ENCODE peak calls at places on chromosomes 7 and 10, in six cellular contexts. One of them, this sample, is unnamed. For H3K4me1 and H3K36me3, the result is how much of the 10 kb centered on the place peaks cover.

GRCh38 chr10:62985807-62986525 is 147.2 kb upstream of the NRBF2 start:
- DNase-seq in transverse colon: no peak
- DNase-seq in aorta: no peak
- DNase-seq in CD8-positive, alpha-beta T cell: no peak
- DNase-seq in Peyer's patch: no peak
- DNase-seq in psoas muscle: no peak
- DNase-seq in this sample: no peak

GRCh38 chr10:62019013-62019684 is 117.7 kb downstream of the ARID5B start:
- DNase-seq in transverse colon: no peak
- DNase-seq in psoas muscle: no peak
- DNase-seq in CD8-positive, alpha-beta T cell: no peak
- DNase-seq in Peyer's patch: no peak
- DNase-seq in aorta: no peak
- DNase-seq in this sample: no peak

GRCh38 chr7:74627699-74628411 is 29.7 kb upstream of the GTF2I start:
- DNase-seq in psoas muscle: no peak
- DNase-seq in CD8-positive, alpha-beta T cell: no peak
- DNase-seq in Peyer's patch: peak
- DNase-seq in transverse colon: peak
- DNase-seq in aorta: no peak
- DNase-seq in this sample: peak

GRCh38 chr10:44997105-44997748 is 3.5 kb upstream of the ZNF22 start:
- DNase-seq in psoas muscle: no peak
- DNase-seq in transverse colon: no peak
- DNase-seq in CD8-positive, alpha-beta T cell: no peak
- DNase-seq in Peyer's patch: no peak
- DNase-seq in aorta: no peak
- DNase-seq in this sample: no peak

GRCh38 chr7:24972991-24973390 is 7.0 kb downstream of the OSBPL3 start:
- DNase-seq in psoas muscle: no peak
- DNase-seq in aorta: no peak
- DNase-seq in transverse colon: no peak
- DNase-seq in CD8-positive, alpha-beta T cell: no peak
- DNase-seq in Peyer's patch: no peak
- DNase-seq in this sample: no peak

GRCh38 chr10:89092981-89093380 is 102.4 kb downstream of the FAS start:
- DNase-seq in Peyer's patch: no peak
- DNase-seq in psoas muscle: no peak
- DNase-seq in aorta: no peak
- DNase-seq in CD8-positive, alpha-beta T cell: no peak
- DNase-seq in transverse colon: no peak
- DNase-seq in this sample: no peak

GRCh38 chr10:34190594-34190993 is 624.5 kb downstream of the PARD3 start:
- DNase-seq in psoas muscle: no peak
- DNase-seq in Peyer's patch: no peak
- DNase-seq in transverse colon: no peak
- DNase-seq in aorta: no peak
- DNase-seq in CD8-positive, alpha-beta T cell: no peak
- DNase-seq in this sample: no peak

GRCh38 chr10:51389415-51390342 is 309.7 kb downstream of the CSTF2T start:
- DNase-seq in psoas muscle: peak
- DNase-seq in CD8-positive, alpha-beta T cell: peak
- DNase-seq in transverse colon: peak
- DNase-seq in aorta: peak
- DNase-seq in Peyer's patch: peak
- DNase-seq in this sample: peak

GRCh38 chr7:22574756-22575517 is 74.9 kb upstream of the STEAP1B start:
- DNase-seq in Peyer's patch: no peak
- DNase-seq in aorta: no peak
- DNase-seq in psoas muscle: no peak
- DNase-seq in CD8-positive, alpha-beta T cell: no peak
- DNase-seq in transverse colon: no peak
- DNase-seq in this sample: no peak

GRCh38 chr10:51733061-51733460 is 33.7 kb upstream of the CSTF2T start:
- DNase-seq in psoas muscle: no peak
- DNase-seq in CD8-positive, alpha-beta T cell: no peak
- DNase-seq in transverse colon: no peak
- DNase-seq in aorta: no peak
- DNase-seq in Peyer's patch: no peak
- DNase-seq in this sample: no peak

GRCh38 chr10:29776246-29776645 is 141.5 kb upstream of the SVIL start:
- DNase-seq in transverse colon: no peak
- DNase-seq in Peyer's patch: no peak
- DNase-seq in aorta: no peak
- DNase-seq in CD8-positive, alpha-beta T cell: no peak
- DNase-seq in psoas muscle: no peak
- DNase-seq in this sample: no peak

GRCh38 chr7:26574476-26574875 is 282.8 kb downstream of the SNX10 start:
- DNase-seq in CD8-positive, alpha-beta T cell: no peak
- DNase-seq in Peyer's patch: no peak
- DNase-seq in psoas muscle: no peak
- DNase-seq in transverse colon: no peak
- DNase-seq in aorta: no peak
- DNase-seq in this sample: no peak

GRCh38 chr10:76428541-76429330 is 997.3 kb downstream of the LRMDA start:
- DNase-seq in aorta: no peak
- DNase-seq in Peyer's patch: no peak
- DNase-seq in CD8-positive, alpha-beta T cell: no peak
- DNase-seq in psoas muscle: no peak
- DNase-seq in transverse colon: no peak
- DNase-seq in this sample: no peak

GRCh38 chr7:47347986-47348385 is 233.9 kb downstream of the TNS3 start:
- DNase-seq in transverse colon: peak
- DNase-seq in Peyer's patch: no peak
- DNase-seq in aorta: no peak
- DNase-seq in CD8-positive, alpha-beta T cell: no peak
- DNase-seq in psoas muscle: no peak
- DNase-seq in this sample: no peak

GRCh38 chr10:37275216-37275777 is 149.9 kb downstream of the ANKRD30A start:
- DNase-seq in CD8-positive, alpha-beta T cell: no peak
- DNase-seq in Peyer's patch: no peak
- DNase-seq in transverse colon: no peak
- DNase-seq in aorta: no peak
- DNase-seq in psoas muscle: no peak
- DNase-seq in this sample: no peak

GRCh38 chr7:142791502-142791901 is 20.7 kb downstream of the PRSS2 start:
- DNase-seq in Peyer's patch: no peak
- DNase-seq in psoas muscle: no peak
- DNase-seq in aorta: no peak
- DNase-seq in CD8-positive, alpha-beta T cell: peak
- DNase-seq in transverse colon: no peak
- DNase-seq in this sample: no peak

GRCh38 chr10:132064771-132065437 is 842 bp upstream of the JAKMIP3 start:
- DNase-seq in psoas muscle: no peak
- DNase-seq in transverse colon: no peak
- DNase-seq in aorta: peak
- DNase-seq in CD8-positive, alpha-beta T cell: peak
- DNase-seq in Peyer's patch: no peak
- DNase-seq in this sample: no peak

GRCh38 chr10:61634711-61635110 is 28.0 kb upstream of the CABCOCO1 start:
- DNase-seq in transverse colon: no peak
- DNase-seq in aorta: no peak
- DNase-seq in Peyer's patch: no peak
- DNase-seq in psoas muscle: no peak
- DNase-seq in CD8-positive, alpha-beta T cell: no peak
- DNase-seq in this sample: no peak

GRCh38 chr10:57098146-57098545 is 737.1 kb upstream of the ZWINT start:
- DNase-seq in aorta: no peak
- DNase-seq in Peyer's patch: no peak
- DNase-seq in CD8-positive, alpha-beta T cell: no peak
- DNase-seq in transverse colon: no peak
- DNase-seq in psoas muscle: no peak
- DNase-seq in this sample: no peak

GRCh38 chr7:68245688-68246087 is 1249.1 kb downstream of the TYW1 start:
- DNase-seq in psoas muscle: no peak
- DNase-seq in aorta: no peak
- DNase-seq in CD8-positive, alpha-beta T cell: no peak
- DNase-seq in Peyer's patch: no peak
- DNase-seq in transverse colon: no peak
- DNase-seq in this sample: no peak

GRCh38 chr10:61942997-61943457 is 41.5 kb downstream of the ARID5B start:
- DNase-seq in psoas muscle: no peak
- DNase-seq in transverse colon: no peak
- DNase-seq in aorta: no peak
- DNase-seq in CD8-positive, alpha-beta T cell: no peak
- DNase-seq in Peyer's patch: no peak
- DNase-seq in this sample: no peak

GRCh38 chr10:94224656-94225055 is 138.1 kb downstream of the NOC3L start:
- DNase-seq in aorta: no peak
- DNase-seq in transverse colon: no peak
- DNase-seq in CD8-positive, alpha-beta T cell: no peak
- DNase-seq in psoas muscle: no peak
- DNase-seq in Peyer's patch: no peak
- DNase-seq in this sample: no peak

GRCh38 chr7:108576110-108576509 is 6.4 kb downstream of the DNAJB9 start:
- DNase-seq in aorta: no peak
- DNase-seq in transverse colon: no peak
- DNase-seq in CD8-positive, alpha-beta T cell: no peak
- DNase-seq in Peyer's patch: no peak
- DNase-seq in psoas muscle: no peak
- DNase-seq in this sample: no peak

GRCh38 chr7:129525225-129525862 is 23.0 kb downstream of the SMKR1 start:
- DNase-seq in psoas muscle: no peak
- DNase-seq in Peyer's patch: no peak
- DNase-seq in CD8-positive, alpha-beta T cell: no peak
- DNase-seq in transverse colon: no peak
- DNase-seq in aorta: no peak
- DNase-seq in this sample: no peak

GRCh38 chr7:114921636-114922150 is at the start of gene MDFIC:
- DNase-seq in Peyer's patch: no peak
- DNase-seq in psoas muscle: peak
- DNase-seq in transverse colon: peak
- DNase-seq in CD8-positive, alpha-beta T cell: no peak
- DNase-seq in aorta: no peak
- DNase-seq in this sample: no peak

GRCh38 chr10:96377816-96378294 is 19.1 kb upstream of the OPALIN start:
- DNase-seq in psoas muscle: no peak
- DNase-seq in CD8-positive, alpha-beta T cell: no peak
- DNase-seq in transverse colon: peak
- DNase-seq in Peyer's patch: no peak
- DNase-seq in aorta: no peak
- DNase-seq in this sample: no peak

GRCh38 chr10:80486151-80486692 is 32.1 kb downstream of the TSPAN14 start:
- DNase-seq in psoas muscle: no peak
- DNase-seq in CD8-positive, alpha-beta T cell: no peak
- DNase-seq in Peyer's patch: no peak
- DNase-seq in aorta: no peak
- DNase-seq in transverse colon: no peak
- DNase-seq in this sample: no peak

GRCh38 chr10:15169555-15170407 is 1.3 kb upstream of the NMT2 start:
- DNase-seq in aorta: no peak
- DNase-seq in CD8-positive, alpha-beta T cell: peak
- DNase-seq in transverse colon: no peak
- DNase-seq in Peyer's patch: no peak
- DNase-seq in psoas muscle: peak
- DNase-seq in this sample: peak

GRCh38 chr7:139730746-139731612 is 46.8 kb downstream of the HIPK2 start:
- DNase-seq in psoas muscle: no peak
- DNase-seq in transverse colon: peak
- DNase-seq in aorta: peak
- DNase-seq in CD8-positive, alpha-beta T cell: no peak
- DNase-seq in Peyer's patch: no peak
- DNase-seq in this sample: no peak

GRCh38 chr7:116229359-116229758 is 19.0 kb downstream of the TES start:
- DNase-seq in psoas muscle: no peak
- DNase-seq in aorta: no peak
- DNase-seq in Peyer's patch: no peak
- DNase-seq in transverse colon: no peak
- DNase-seq in CD8-positive, alpha-beta T cell: no peak
- DNase-seq in this sample: no peak
- H3K4me1 ChIP-seq in psoas muscle: under half
- H3K4me1 ChIP-seq in aorta: under half
- H3K4me1 ChIP-seq in Peyer's patch: under half
- H3K4me1 ChIP-seq in transverse colon: under half
- H3K4me1 ChIP-seq in CD8-positive, alpha-beta T cell: half or more
- H3K4me1 ChIP-seq in this sample: under half

GRCh38 chr10:28217848-28218247 is 85.0 kb downstream of the MPP7 start:
- DNase-seq in psoas muscle: no peak
- DNase-seq in Peyer's patch: no peak
- DNase-seq in transverse colon: no peak
- DNase-seq in aorta: no peak
- DNase-seq in CD8-positive, alpha-beta T cell: no peak
- DNase-seq in this sample: no peak
- H3K4me3 ChIP-seq in psoas muscle: no peak
- H3K4me3 ChIP-seq in Peyer's patch: no peak
- H3K4me3 ChIP-seq in transverse colon: no peak
- H3K4me3 ChIP-seq in aorta: peak
- H3K4me3 ChIP-seq in CD8-positive, alpha-beta T cell: no peak
- H3K4me3 ChIP-seq in this sample: no peak

GRCh38 chr10:113959383-113959760 is 84.3 kb upstream of the ADRB1 start:
- DNase-seq in transverse colon: peak
- DNase-seq in Peyer's patch: peak
- DNase-seq in aorta: no peak
- DNase-seq in psoas muscle: no peak
- DNase-seq in CD8-positive, alpha-beta T cell: no peak
- DNase-seq in this sample: peak
- H3K36me3 ChIP-seq in transverse colon: under half
- H3K36me3 ChIP-seq in Peyer's patch: under half
- H3K36me3 ChIP-seq in aorta: under half
- H3K36me3 ChIP-seq in psoas muscle: under half
- H3K36me3 ChIP-seq in CD8-positive, alpha-beta T cell: under half
- H3K36me3 ChIP-seq in this sample: under half

GRCh38 chr7:30893357-30893756 is 18.3 kb upstream of the AQP1 start:
- DNase-seq in psoas muscle: peak
- DNase-seq in aorta: no peak
- DNase-seq in CD8-positive, alpha-beta T cell: no peak
- DNase-seq in Peyer's patch: no peak
- DNase-seq in transverse colon: no peak
- DNase-seq in this sample: no peak

GRCh38 chr7:30896041-30896440 is 15.6 kb upstream of the AQP1 start:
- DNase-seq in psoas muscle: no peak
- DNase-seq in aorta: no peak
- DNase-seq in CD8-positive, alpha-beta T cell: no peak
- DNase-seq in Peyer's patch: no peak
- DNase-seq in transverse colon: no peak
- DNase-seq in this sample: peak

GRCh38 chr7:30896783-30897617 is 14.7 kb upstream of the AQP1 start:
- DNase-seq in aorta: no peak
- DNase-seq in transverse colon: no peak
- DNase-seq in CD8-positive, alpha-beta T cell: no peak
- DNase-seq in Peyer's patch: peak
- DNase-seq in psoas muscle: no peak
- DNase-seq in this sample: peak

GRCh38 chr7:30894866-30895408 is 16.7 kb upstream of the AQP1 start:
- DNase-seq in transverse colon: no peak
- DNase-seq in psoas muscle: no peak
- DNase-seq in CD8-positive, alpha-beta T cell: no peak
- DNase-seq in Peyer's patch: no peak
- DNase-seq in aorta: no peak
- DNase-seq in this sample: no peak

DNA sequence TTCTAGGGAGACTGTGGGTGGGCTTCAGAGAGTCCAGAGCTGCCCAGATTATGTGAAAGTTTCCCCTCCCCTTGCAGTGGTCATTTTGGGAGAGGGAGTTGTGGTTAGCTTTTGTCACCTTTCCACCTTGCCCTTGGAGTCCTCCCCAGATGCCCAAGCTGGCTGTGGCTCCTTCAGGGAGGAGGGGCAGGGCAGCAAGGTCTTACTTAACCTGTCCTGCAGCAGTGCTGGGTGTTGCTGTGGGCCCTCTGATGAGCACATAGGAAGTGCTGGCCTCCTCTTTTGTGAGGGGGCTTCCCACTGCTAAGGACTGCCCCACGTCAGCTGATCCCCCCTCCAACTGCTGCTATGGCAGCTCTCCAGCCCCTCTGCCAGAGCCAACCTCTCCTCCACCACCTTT is 17.6 kb upstream of the AQP1 start:
- DNase-seq in psoas muscle: no peak
- DNase-seq in CD8-positive, alpha-beta T cell: no peak
- DNase-seq in transverse colon: no peak
- DNase-seq in aorta: no peak
- DNase-seq in Peyer's patch: no peak
- DNase-seq in this sample: no peak
- H3K4me1 ChIP-seq in psoas muscle: under half
- H3K4me1 ChIP-seq in CD8-positive, alpha-beta T cell: under half
- H3K4me1 ChIP-seq in transverse colon: under half
- H3K4me1 ChIP-seq in aorta: under half
- H3K4me1 ChIP-seq in Peyer's patch: under half
- H3K4me1 ChIP-seq in this sample: under half

This sample was measured in small intestine.